ENCODE peak calls at places on chromosomes 13 and 19, in nine cellular contexts. R is stimulated activated CD4-positive, alpha-beta T cell treated with anti-CD3 and anti-CD28 coated beads, Interleukin-2, amount 100 ng/mL, for 24 hours; U is activated CD4-positive, alpha-beta T cell treated with anti-CD3 and anti-CD28 coated beads for 36 hours; F is foreskin fibroblast; M is activated naive CD4-positive, alpha-beta T cell treated with Interleukin-2 at 50 U/mL for 16 hours; S is astrocyte; Q is esophagus squamous epithelium; C is T-helper 17 cell; T is ELR. L is an unnamed sample.

GRCh38 chr13:99870541-99870940 is 101.0 kb downstream of the ZIC5 start:
- DNase-seq in C (no peak), U (no peak), R (no peak), Q (no peak), M (no peak), F (no peak), S (no peak), T (no peak), L (no peak)

GRCh38 chr19:57888494-57889231 is at the start of gene ZNF814:
- DNase-seq in S (peak), U (peak), C (peak), T (peak), R (peak), F (peak), M (peak), Q (peak), L (peak)

GRCh38 chr13:67623630-67624029 is 393.5 kb upstream of the PCDH9 start:
- DNase-seq in Q (no peak), S (no peak), U (no peak), C (no peak), M (no peak), T (no peak), F (no peak), R (no peak), L (no peak)

GRCh38 chr19:11373166-11373884 is 1.1 kb upstream of the SWSAP1 start:
- DNase-seq in R (no peak), T (peak), F (peak), U (no peak), Q (no peak), C (no peak), S (peak), M (no peak), L (no peak)

GRCh38 chr19:15138427-15138826 is 31.2 kb downstream of the SYDE1 start:
- DNase-seq in S (no peak), U (no peak), F (no peak), M (no peak), R (no peak), Q (no peak), T (peak), C (no peak), L (no peak)

GRCh38 chr13:35164324-35164932 is 222.4 kb downstream of the NBEA start:
- DNase-seq in F (peak), M (no peak), S (peak), Q (no peak), C (no peak), R (no peak), U (no peak), T (peak), L (no peak)

GRCh38 chr19:46579286-46579944 is 21.7 kb upstream of the CALM3 start:
- DNase-seq in U (peak), M (peak), Q (no peak), C (no peak), T (peak), F (no peak), R (peak), S (no peak), L (peak)

GRCh38 chr19:7916908-7917291 is 2.3 kb downstream of the TGFBR3L start:
- DNase-seq in C (no peak), F (peak), M (no peak), U (no peak), R (no peak), T (peak), Q (no peak), S (no peak), L (no peak)

GRCh38 chr13:114067886-114068722 is 64.3 kb downstream of the RASA3 start:
- DNase-seq in R (peak), M (peak), C (no peak), F (no peak), U (peak), T (no peak), S (no peak), Q (no peak), L (peak)

GRCh38 chr13:101996906-101997408 is 404.9 kb downstream of the FGF14 start:
- DNase-seq in U (no peak), M (no peak), F (no peak), R (no peak), C (no peak), S (no peak), T (no peak), Q (no peak), L (no peak)

GRCh38 chr19:3527250-3527910 is 11.6 kb upstream of the TEKTIP1 start:
- DNase-seq in U (no peak), S (no peak), F (no peak), R (no peak), T (no peak), C (peak), Q (no peak), M (no peak), L (no peak)

GRCh38 chr13:27808866-27809546 is 16.7 kb downstream of the GSX1 start:
- DNase-seq in M (no peak), U (no peak), Q (no peak), C (no peak), T (peak), F (no peak), S (no peak), R (no peak), L (no peak)

GRCh38 chr13:30334663-30335386 is 27.5 kb upstream of the KATNAL1 start:
- DNase-seq in R (no peak), T (peak), M (no peak), U (peak), Q (no peak), C (no peak), S (no peak), F (peak), L (peak)

GRCh38 chr13:44280461-44280860 is 93.2 kb upstream of the SERP2 start:
- DNase-seq in U (no peak), Q (no peak), R (no peak), C (no peak), S (peak), F (peak), M (no peak), T (peak), L (no peak)

GRCh38 chr13:20306039-20306438 is 73.9 kb upstream of the GJB6 start:
- DNase-seq in U (no peak), M (no peak), S (no peak), F (no peak), R (no peak), T (no peak), Q (no peak), C (no peak), L (no peak)

GRCh38 chr13:32255744-32256120 is 59.4 kb downstream of the ZAR1L start:
- DNase-seq in S (no peak), M (no peak), R (no peak), C (no peak), F (peak), U (no peak), T (no peak), Q (no peak), L (no peak)

GRCh38 chr13:39244561-39245230 is 206.4 kb downstream of the NHLRC3 start:
- DNase-seq in M (no peak), U (no peak), C (no peak), F (no peak), T (no peak), R (no peak), Q (no peak), S (no peak), L (no peak)

GRCh38 chr13:73060251-73061160 is 1.7 kb downstream of the KLF5 start:
- DNase-seq in C (no peak), U (peak), M (no peak), Q (no peak), R (peak), T (peak), S (peak), F (peak), L (peak)

GRCh38 chr19:33473644-33474305 is 47.8 kb downstream of the PEPD start:
- DNase-seq in S (peak), T (peak), R (peak), M (no peak), C (no peak), Q (no peak), U (no peak), F (peak), L (no peak)

L was measured in activated T-cell treated with anti-CD3 and anti-CD28 coated beads, Interleukin-2, amount 50 U/mL, for 48 hours.